ENCODE peak calls at places on chromosomes 16 and 17, in five cellular contexts. W is Calu3, T is pancreas, L is neural progenitor cell, I is IMR-90. X is an unnamed sample.
A peak's percentile ranks its signal among the peaks of the same experiment; 100 is the strongest.

GRCh38 chr16:54446639-54447038 is 160.1 kb upstream of the IRX3 start:
- DNase-seq in W (no peak), T (no peak), L (no peak), I (no peak), X (peak; percentile 52)

GRCh38 chr16:7086842-7087616 is 245.6 kb upstream of the RBFOX1 start:
- DNase-seq in W (peak; percentile 2), T (no peak), L (peak; percentile 81), I (no peak), X (no peak)

GRCh38 chr16:52435573-52435972 is 111.4 kb downstream of the TOX3 start:
- DNase-seq in W (no peak), T (no peak), L (peak; percentile 16), I (no peak), X (no peak)

GRCh38 chr16:25228372-25228771 is 11.6 kb downstream of the AQP8 start:
- DNase-seq in W (no peak), T (no peak), L (no peak), I (no peak), X (no peak)

GRCh38 chr17:29572691-29573557 is 4.4 kb downstream of the TP53I13 start:
- DNase-seq in W (no peak), T (peak; percentile 67), L (peak; percentile 82), I (peak; percentile 56), X (no peak)

GRCh38 chr17:27526603-27527002 is 70.4 kb downstream of the KSR1 start:
- DNase-seq in W (peak; percentile 35), T (peak; percentile 46), L (peak; percentile 44), I (peak; percentile 61), X (no peak)

GRCh38 chr17:38465420-38466345 is 37.4 kb downstream of the ARHGAP23 start:
- DNase-seq in W (peak; percentile 66), T (no peak), L (no peak), I (peak; percentile 71), X (no peak)

GRCh38 chr16:22672830-22673210 is 141.1 kb upstream of the HS3ST2 start:
- DNase-seq in W (no peak), T (no peak), L (no peak), I (no peak), X (no peak)

GRCh38 chr17:1947743-1948516 is 77.2 kb downstream of the RTN4RL1 start:
- DNase-seq in W (no peak), T (no peak), L (no peak), I (no peak), X (no peak)

GRCh38 chr17:71071041-71071440 is 901.7 kb downstream of the KCNJ2 start:
- DNase-seq in W (no peak), T (no peak), L (no peak), I (no peak), X (no peak)

GRCh38 chr16:64926476-64926875 is 195.4 kb downstream of the CDH11 start:
- DNase-seq in W (no peak), T (no peak), L (no peak), I (no peak), X (no peak)

GRCh38 chr16:1044515-1045362 is 27.8 kb upstream of the SSTR5 start:
- DNase-seq in W (peak; percentile 44), T (no peak), L (no peak), I (no peak), X (no peak)

GRCh38 chr17:39954876-39955275 is 7.9 kb upstream of the GSDMA start:
- DNase-seq in W (peak; percentile 94), T (no peak), L (no peak), I (no peak), X (no peak)

GRCh38 chr16:26261621-26262020 is 569.9 kb downstream of the HS3ST4 start:
- DNase-seq in W (no peak), T (no peak), L (no peak), I (no peak), X (no peak)

GRCh38 chr17:68455756-68456528 is 1.4 kb downstream of the WIPI1 start:
- DNase-seq in W (peak; percentile 74), T (peak; percentile 52), L (no peak), I (peak; percentile 89), X (peak; percentile 81)

GRCh38 chr16:14109782-14110727 is 38.9 kb downstream of the MRTFB start:
- DNase-seq in W (no peak), T (peak; percentile 20), L (no peak), I (no peak), X (no peak)

DNA sequence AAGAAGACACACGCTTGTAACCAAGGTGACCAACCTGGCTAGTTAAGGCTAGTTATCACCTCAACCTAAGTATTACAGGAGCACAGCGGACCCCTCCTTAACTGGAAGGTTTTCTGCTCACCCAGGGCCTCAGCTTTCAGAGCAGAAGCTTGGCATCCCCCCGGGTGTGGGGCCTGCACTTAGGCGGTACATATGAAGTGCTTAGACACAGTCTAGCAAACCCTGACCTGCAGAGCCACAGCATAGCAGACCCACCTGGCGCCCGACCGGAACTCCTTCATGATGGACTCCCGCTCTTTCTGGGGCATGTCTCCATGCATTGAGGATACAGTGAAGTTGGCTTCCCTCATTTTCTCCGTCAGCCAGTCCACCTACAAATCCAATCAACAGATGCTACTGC is 9.8 kb downstream of the EIF4A3 start:
- DNase-seq in W (no peak), T (no peak), L (no peak), I (no peak), X (no peak)
- TF ChIP-seq CTCF in W (no peak), T (no peak), L (no peak), I (no peak), X (no peak)

GRCh38 chr17:74149597-74150427 is 53.7 kb upstream of the RPL38 start:
- DNase-seq in W (no peak), T (no peak), L (no peak), I (no peak), X (no peak)
- TF ChIP-seq CTCF in W (no peak), T (no peak), L (no peak), I (no peak), X (no peak)

DNA sequence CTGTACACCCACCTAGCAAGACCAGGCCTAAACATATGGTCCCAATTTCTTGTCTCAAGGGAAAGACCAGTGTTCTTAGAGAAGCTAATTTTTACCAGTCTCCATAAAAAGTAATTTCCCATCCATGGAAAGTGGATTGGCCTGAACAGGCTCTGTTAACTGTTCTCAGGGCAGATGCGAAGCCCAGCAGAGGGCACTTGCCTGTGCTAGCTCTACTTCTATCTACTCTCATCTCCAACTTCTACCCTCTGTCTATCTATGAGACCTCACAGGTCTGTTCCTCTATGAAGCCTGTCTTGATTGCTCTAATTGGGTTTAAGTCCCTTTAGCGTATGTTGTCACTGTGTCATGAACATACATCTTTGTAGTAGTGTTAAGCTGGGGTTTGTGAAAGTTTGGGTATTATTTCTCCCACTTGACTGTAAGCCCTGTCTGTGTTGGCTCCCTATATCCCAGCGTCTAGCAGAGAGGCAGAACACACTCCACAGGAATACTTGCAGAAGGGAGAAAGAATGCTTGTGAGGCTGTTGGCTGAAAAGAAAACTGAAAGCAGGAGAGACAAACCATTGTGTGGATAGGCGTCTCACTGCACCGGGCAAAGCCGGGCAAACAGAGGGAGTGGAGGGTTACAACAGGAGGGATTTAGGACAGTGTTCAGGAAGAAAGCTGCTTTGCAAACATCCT is 167.2 kb upstream of the MAF start:
- DNase-seq in W (peak; percentile 11), T (no peak), L (peak; percentile 78), I (no peak), X (peak; percentile 8)
- TF ChIP-seq CTCF in W (no peak), T (no peak), L (peak; percentile 39), I (no peak), X (peak; percentile 57)

DNA sequence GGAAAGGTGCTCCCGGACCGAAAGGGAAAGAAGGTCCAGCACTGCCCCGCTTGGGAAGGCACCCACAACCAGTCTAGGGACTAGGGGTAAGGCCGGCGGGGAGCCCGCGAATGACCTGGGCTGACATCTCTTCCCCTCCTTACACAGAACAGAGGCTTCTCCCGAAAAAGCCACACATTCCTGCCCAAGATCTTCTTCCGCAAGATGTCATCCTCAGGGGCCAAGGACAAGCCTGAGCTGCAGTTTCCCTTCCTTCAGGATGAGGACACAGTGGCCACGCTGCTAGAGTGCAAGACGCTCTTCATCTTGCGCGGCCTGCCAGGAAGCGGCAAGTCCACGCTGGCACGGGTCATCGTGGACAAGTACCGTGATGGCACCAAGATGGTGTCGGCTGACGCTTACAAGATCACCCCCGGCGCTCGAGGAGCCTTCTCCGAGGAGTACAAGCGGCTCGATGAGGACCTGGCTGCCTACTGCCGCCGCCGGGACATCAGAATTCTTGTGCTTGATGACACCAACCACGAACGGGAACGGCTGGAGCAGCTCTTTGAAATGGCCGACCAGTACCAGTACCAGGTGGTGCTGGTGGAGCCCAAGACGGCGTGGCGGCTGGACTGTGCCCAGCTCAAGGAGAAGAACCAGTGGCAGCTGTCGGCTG is 1.5 kb downstream of the CNP start:
- DNase-seq in W (no peak), T (no peak), L (peak; percentile 13), I (no peak), X (no peak)
- TF ChIP-seq CTCF in W (no peak), T (no peak), L (no peak), I (no peak), X (no peak)

X was measured in AG09319.